ENCODE peak calls at places on chromosomes 12 and 14, in nine cellular contexts. V is fibroblast of lung, X is Caco-2, Y is stomach, P is PC-3, F is esophagus squamous epithelium, H is BE2C, A is pancreas, W is psoas muscle. O is an unnamed sample. For H3K36me3, the result is how much of the 10 kb centered on the place peaks cover.

GRCh38 chr14:81281317-81281716 is 60.6 kb upstream of the GTF2A1 start:
- DNase-seq in V (no peak), X (no peak), Y (no peak), P (no peak), F (no peak), H (no peak), A (no peak), W (no peak), O (no peak)

GRCh38 chr14:95098984-95099599 is 58.2 kb downstream of the DICER1 start:
- DNase-seq in V (peak), X (peak), Y (peak), P (peak), F (no peak), H (peak), A (peak), W (peak), O (peak)

GRCh38 chr14:36086629-36087380 is 89.7 kb downstream of the PTCSC3 start:
- DNase-seq in V (no peak), X (no peak), Y (no peak), P (no peak), F (no peak), H (no peak), A (no peak), W (no peak), O (no peak)

GRCh38 chr14:101124860-101125259 is 221.3 kb upstream of the RTL1 start:
- DNase-seq in V (no peak), X (no peak), Y (peak), P (no peak), F (no peak), H (peak), A (no peak), W (no peak), O (no peak)

GRCh38 chr14:61451891-61452400 is 130.6 kb downstream of the PRKCH start:
- DNase-seq in V (no peak), X (no peak), Y (no peak), P (no peak), F (no peak), H (no peak), A (no peak), W (no peak), O (no peak)

GRCh38 chr14:66944872-66945271 is 244.4 kb upstream of the GARIN2 start:
- DNase-seq in V (peak), X (peak), Y (no peak), P (peak), F (no peak), H (no peak), A (no peak), W (no peak), O (no peak)

GRCh38 chr12:27226319-27226984 is 17.6 kb upstream of the STK38L start:
- DNase-seq in V (peak), X (no peak), Y (no peak), P (no peak), F (no peak), H (no peak), A (no peak), W (no peak), O (no peak)

GRCh38 chr12:83997425-83997824 is 915.2 kb downstream of the SLC6A15 start:
- DNase-seq in V (no peak), X (no peak), Y (no peak), P (no peak), F (no peak), H (no peak), A (no peak), W (no peak), O (no peak)

GRCh38 chr14:60655898-60656754 is 6.8 kb upstream of the SIX1 start:
- DNase-seq in V (peak), X (no peak), Y (no peak), P (no peak), F (no peak), H (no peak), A (no peak), W (no peak), O (no peak)

GRCh38 chr12:99746538-99746937 is 99.0 kb downstream of the GARIN6 start:
- DNase-seq in V (no peak), X (no peak), Y (no peak), P (peak), F (no peak), H (no peak), A (no peak), W (no peak), O (no peak)

GRCh38 chr12:32264995-32265394 is 134.4 kb upstream of the FGD4 start:
- DNase-seq in V (no peak), X (no peak), Y (no peak), P (no peak), F (no peak), H (no peak), A (no peak), W (no peak), O (peak)

GRCh38 chr12:75305412-75306332 is 24.5 kb downstream of the CAPS2 start:
- DNase-seq in V (no peak), X (no peak), Y (no peak), P (no peak), F (no peak), H (no peak), A (no peak), W (peak), O (no peak)

GRCh38 chr14:22220427-22220826 is 368.6 kb downstream of the DAD1 start:
- DNase-seq in V (peak), X (no peak), Y (no peak), P (peak), F (no peak), H (no peak), A (no peak), W (no peak), O (no peak)

GRCh38 chr12:104704224-104704623 is 247.5 kb downstream of the CHST11 start:
- DNase-seq in V (no peak), X (no peak), Y (no peak), P (no peak), F (no peak), H (no peak), A (no peak), W (no peak), O (no peak)

GRCh38 chr12:47361389-47362031 is 281.8 kb upstream of the AMIGO2 start:
- DNase-seq in V (no peak), X (peak), Y (no peak), P (no peak), F (peak), H (no peak), A (no peak), W (no peak), O (no peak)

GRCh38 chr14:71371711-71372396 is 464.6 kb downstream of the PCNX1 start:
- DNase-seq in V (peak), X (no peak), Y (no peak), P (peak), F (no peak), H (no peak), A (no peak), W (no peak), O (no peak)

GRCh38 chr12:15194947-15195346 is 26.3 kb downstream of the RERG start:
- DNase-seq in V (no peak), X (no peak), Y (no peak), P (no peak), F (no peak), H (no peak), A (no peak), W (no peak), O (no peak)

GRCh38 chr14:21589317-21589716 is 9.4 kb upstream of the OR10G3 start:
- DNase-seq in V (no peak), X (no peak), Y (no peak), P (no peak), F (no peak), H (no peak), A (no peak), W (no peak), O (no peak)

GRCh38 chr14:72617391-72618011 is 276.4 kb downstream of the DPF3 start:
- DNase-seq in V (peak), X (no peak), Y (no peak), P (no peak), F (no peak), H (peak), A (no peak), W (no peak), O (no peak)

GRCh38 chr14:71675126-71675901 is 256.9 kb upstream of the RGS6 start:
- DNase-seq in V (no peak), X (no peak), Y (no peak), P (no peak), F (no peak), H (peak), A (no peak), W (no peak), O (no peak)

GRCh38 chr14:60972295-60972694 is 8.6 kb downstream of the TRMT5 start:
- DNase-seq in V (no peak), X (no peak), Y (no peak), P (no peak), F (no peak), H (no peak), A (no peak), W (no peak), O (no peak)

GRCh38 chr14:37858733-37859132 is 263.3 kb downstream of the TTC6 start:
- DNase-seq in V (no peak), X (no peak), Y (no peak), P (no peak), F (no peak), H (no peak), A (no peak), W (no peak), O (no peak)

GRCh38 chr12:53059434-53060063 is 9.7 kb downstream of the TNS2 start:
- DNase-seq in V (no peak), X (no peak), Y (no peak), P (no peak), F (no peak), H (no peak), A (peak), W (peak), O (no peak)

GRCh38 chr12:3453266-3453862 is 37.6 kb upstream of the PRMT8 start:
- DNase-seq in V (no peak), X (no peak), Y (no peak), P (no peak), F (no peak), H (no peak), A (no peak), W (no peak), O (no peak)

GRCh38 chr14:99350751-99351150 is 78.8 kb upstream of the BCL11B start:
- DNase-seq in V (no peak), X (no peak), Y (no peak), P (no peak), F (no peak), H (no peak), A (no peak), W (no peak), O (no peak)

GRCh38 chr12:107522692-107523477 is 162.7 kb upstream of the PWP1 start:
- DNase-seq in V (no peak), X (no peak), Y (no peak), P (no peak), F (no peak), H (peak), A (no peak), W (no peak), O (peak)

GRCh38 chr12:52038447-52038846 is 12.8 kb upstream of the NR4A1 start:
- DNase-seq in V (no peak), X (no peak), Y (no peak), P (no peak), F (no peak), H (no peak), A (no peak), W (no peak), O (no peak)

GRCh38 chr12:27524839-27525238 is 833 bp downstream of the PPFIBP1 start:
- DNase-seq in V (no peak), X (no peak), Y (no peak), P (peak), F (no peak), H (no peak), A (no peak), W (no peak), O (no peak)

GRCh38 chr12:89651192-89651591 is 57.4 kb downstream of the ATP2B1 start:
- DNase-seq in V (peak), X (no peak), Y (no peak), P (no peak), F (no peak), H (no peak), A (no peak), W (no peak), O (no peak)

GRCh38 chr12:14723763-14724162 is 27.4 kb upstream of the GUCY2C start:
- DNase-seq in V (peak), X (peak), Y (peak), P (peak), F (no peak), H (peak), A (peak), W (no peak), O (peak)

GRCh38 chr12:114812858-114813761 is 129.1 kb upstream of the TBX3 start:
- DNase-seq in V (peak), X (peak), Y (no peak), P (peak), F (no peak), H (no peak), A (no peak), W (no peak), O (no peak)

GRCh38 chr12:6927379-6927991 is at the start of gene ATN1:
- DNase-seq in V (peak), X (peak), Y (peak), P (peak), F (no peak), H (peak), A (peak), W (peak), O (peak)

GRCh38 chr12:26939192-26939832 is 1.0 kb downstream of the FGFR1OP2 start:
- DNase-seq in V (peak), X (no peak), Y (no peak), P (peak), F (no peak), H (no peak), A (no peak), W (no peak), O (no peak)

GRCh38 chr12:85866929-85867776 is 6.9 kb upstream of the NTS start:
- DNase-seq in V (peak), X (peak), Y (no peak), P (peak), F (no peak), H (no peak), A (peak), W (no peak), O (peak)

GRCh38 chr12:26523708-26524150 is 309.3 kb downstream of the ITPR2 start:
- DNase-seq in V (peak), X (peak), Y (peak), P (no peak), F (peak), H (peak), A (peak), W (peak), O (no peak)

GRCh38 chr12:56661979-56662638 is 16.3 kb upstream of the ATP5F1B start:
- DNase-seq in V (no peak), X (no peak), Y (no peak), P (no peak), F (no peak), H (no peak), A (peak), W (no peak), O (no peak)

DNA sequence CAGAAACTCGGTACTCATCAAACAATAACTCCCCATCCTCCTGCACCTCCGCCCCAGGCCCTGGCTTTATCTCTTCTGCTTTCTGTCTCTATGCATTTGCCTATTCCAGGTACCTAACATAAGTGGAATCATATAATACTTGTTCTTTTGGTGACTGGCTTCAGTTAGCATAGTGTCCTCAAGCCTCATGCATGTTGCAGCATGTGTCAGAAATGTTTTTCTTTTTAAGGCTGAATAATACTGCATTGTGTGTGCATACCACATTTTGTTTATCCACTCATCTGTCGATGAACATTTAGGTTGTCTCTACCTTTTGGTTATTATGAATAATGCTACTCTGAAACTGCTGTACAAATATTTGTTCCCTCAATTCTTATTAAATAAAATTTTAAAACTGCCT is 117.1 kb downstream of the KICS2 start:
- DNase-seq in V (no peak), X (no peak), Y (no peak), P (no peak), F (no peak), H (no peak), A (no peak), W (no peak), O (no peak)
- H3K36me3 ChIP-seq in V (under half), X (under half), Y (under half), P (under half), F (under half), H (under half), A (under half), W (under half), O (under half)

GRCh38 chr12:24109381-24110039 is 160.0 kb upstream of the SOX5 start:
- DNase-seq in V (peak), X (peak), Y (no peak), P (peak), F (no peak), H (no peak), A (no peak), W (no peak), O (no peak)
- TF ChIP-seq CTCF in V (peak), X (peak), Y (peak), P (peak), F (no peak), H (peak), A (peak), W (no peak), O (peak)

DNA sequence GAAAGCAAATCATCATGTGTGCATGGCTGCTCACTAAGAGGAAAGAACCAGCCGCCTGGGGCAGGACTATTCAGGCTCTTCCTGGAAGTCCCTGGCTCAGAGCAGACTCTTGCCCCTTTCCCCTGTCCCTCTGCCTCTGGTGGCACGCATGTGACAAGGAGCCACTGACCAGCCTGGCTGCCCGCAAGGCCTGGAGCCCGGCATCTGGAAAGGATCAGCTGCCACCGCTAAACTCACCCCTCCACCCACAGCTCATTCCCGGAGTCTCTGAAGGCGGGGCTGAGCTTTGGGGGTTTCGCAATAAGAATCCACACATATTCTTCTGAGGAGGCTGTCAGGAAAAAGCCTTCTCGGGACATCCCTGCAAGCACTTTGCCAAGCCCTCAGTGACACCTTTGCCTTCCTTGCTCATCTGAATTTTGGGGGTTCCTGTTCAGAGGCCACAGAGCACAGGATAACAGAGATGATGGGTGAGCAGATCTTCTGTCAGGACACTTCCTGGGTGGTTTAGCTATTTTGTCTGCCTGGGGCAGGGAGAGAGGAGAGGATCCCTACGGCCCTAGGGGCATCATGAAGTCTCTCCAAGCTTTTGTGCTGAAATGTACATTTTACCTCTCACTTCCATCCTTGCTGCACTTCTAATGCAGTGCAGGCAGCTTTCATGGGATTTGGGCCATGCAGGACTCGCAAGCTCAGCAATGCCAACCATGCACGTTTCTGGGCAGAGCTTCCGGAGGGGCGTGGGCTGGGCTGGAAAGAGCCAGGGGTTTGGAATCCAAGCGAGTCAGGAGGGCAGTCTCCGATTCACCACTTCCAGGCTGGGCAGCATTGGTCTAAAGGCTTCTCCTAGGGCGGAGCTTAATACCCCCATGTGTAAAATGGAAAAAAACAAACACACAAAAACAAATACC is 124.8 kb upstream of the MAP1LC3B2 start:
- DNase-seq in V (peak), X (peak), Y (peak), P (peak), F (no peak), H (peak), A (peak), W (peak), O (peak)
- H3K4me3 ChIP-seq in V (peak), X (no peak), Y (peak), P (peak), F (peak), H (peak), A (no peak), W (peak), O (no peak)

GRCh38 chr12:109987615-109988014 is 8.6 kb downstream of the GIT2 start:
- DNase-seq in V (peak), X (no peak), Y (no peak), P (peak), F (no peak), H (no peak), A (no peak), W (no peak), O (no peak)

GRCh38 chr12:109981311-109981710 is 14.9 kb downstream of the GIT2 start:
- DNase-seq in V (no peak), X (no peak), Y (no peak), P (no peak), F (no peak), H (no peak), A (no peak), W (no peak), O (no peak)

GRCh38 chr12:109983432-109984142 is 12.6 kb downstream of the GIT2 start:
- DNase-seq in V (no peak), X (no peak), Y (peak), P (no peak), F (no peak), H (no peak), A (no peak), W (no peak), O (no peak)

GRCh38 chr12:109982211-109982610 is 14.0 kb downstream of the GIT2 start:
- DNase-seq in V (peak), X (no peak), Y (no peak), P (no peak), F (no peak), H (no peak), A (no peak), W (no peak), O (no peak)
- H3K36me3 ChIP-seq in V (under half), X (under half), Y (half or more), P (half or more), F (under half), H (half or more), A (under half), W (under half), O (half or more)

GRCh38 chr12:10365716-10366433 is 24.0 kb downstream of the KLRK1 start:
- DNase-seq in V (peak), X (no peak), Y (no peak), P (peak), F (no peak), H (no peak), A (no peak), W (no peak), O (no peak)
- TF ChIP-seq CTCF in V (peak), X (peak), Y (no peak), P (no peak), F (no peak), H (peak), A (peak), W (peak), O (no peak)

GRCh38 chr14:90828642-90829487 is 12.6 kb upstream of the TTC7B start:
- DNase-seq in V (no peak), X (no peak), Y (peak), P (no peak), F (no peak), H (no peak), A (no peak), W (peak), O (no peak)
- H3K4me3 ChIP-seq in V (no peak), X (peak), Y (peak), P (peak), F (peak), H (peak), A (no peak), W (peak), O (no peak)

DNA sequence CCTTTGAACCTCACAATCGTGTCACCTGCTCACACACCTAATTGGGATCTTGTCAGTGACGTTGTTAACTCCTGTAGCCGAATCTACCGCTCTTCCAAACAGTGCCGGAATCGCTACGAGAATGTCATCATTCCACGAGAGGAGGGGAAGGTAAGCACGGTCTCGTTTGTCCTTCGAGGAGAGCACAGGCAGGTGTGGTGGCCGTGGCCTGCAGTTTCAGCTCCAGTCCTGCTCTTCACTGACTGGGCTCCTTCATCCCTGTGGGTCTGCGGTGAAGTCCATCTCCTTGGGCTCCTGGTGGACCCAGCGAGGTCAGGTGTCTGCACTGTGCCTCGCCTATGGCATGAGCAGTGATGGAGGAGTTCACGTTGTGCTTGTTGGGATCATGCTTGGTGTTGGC is 96.0 kb downstream of the EP400 start:
- DNase-seq in V (no peak), X (no peak), Y (no peak), P (no peak), F (no peak), H (no peak), A (no peak), W (no peak), O (no peak)
- H3K36me3 ChIP-seq in V (under half), X (under half), Y (half or more), P (half or more), F (under half), H (half or more), A (under half), W (under half), O (half or more)